ENCODE peak calls at places on chromosome 5, in six cellular contexts. O is fibroblast of lung, I is IMR-90, W is SK-N-SH, E is K562, A is HepG2. T is an unnamed sample.

GRCh38 chr5:123119334-123119986 is 30.4 kb downstream of the PRDM6 start:
- DNase-seq in I (peak), A (peak), E (peak), O (peak), W (no peak), T (no peak)

GRCh38 chr5:72562717-72563116 is 55.5 kb upstream of the ZNF366 start:
- DNase-seq in E (no peak), I (no peak), A (no peak), W (no peak), O (no peak), T (no peak)

GRCh38 chr5:83323557-83323956 is 148.0 kb upstream of the VCAN start:
- DNase-seq in O (no peak), W (no peak), I (no peak), A (no peak), E (no peak), T (no peak)

GRCh38 chr5:83922699-83923098 is 202.0 kb upstream of the HAPLN1 start:
- DNase-seq in E (no peak), W (no peak), A (no peak), O (no peak), I (no peak), T (no peak)

GRCh38 chr5:64678400-64678799 is 11.9 kb upstream of the SHISAL2B start:
- DNase-seq in A (no peak), W (no peak), E (no peak), O (no peak), I (no peak), T (no peak)

GRCh38 chr5:103891151-103891550 is 328.6 kb upstream of the NUDT12 start:
- DNase-seq in E (no peak), O (peak), I (no peak), A (no peak), W (no peak), T (no peak)

GRCh38 chr5:76954383-76954763 is 1.5 kb downstream of the CRHBP start:
- DNase-seq in W (peak), I (no peak), A (no peak), O (no peak), E (no peak), T (no peak)

GRCh38 chr5:40869371-40869770 is 28.2 kb downstream of the CARD6 start:
- DNase-seq in A (no peak), E (no peak), O (no peak), I (no peak), W (no peak), T (peak)

GRCh38 chr5:84255318-84255717 is 129.4 kb downstream of the EDIL3 start:
- DNase-seq in A (peak), E (no peak), O (peak), W (peak), I (peak), T (peak)

GRCh38 chr5:148972958-148973357 is 89.9 kb downstream of the SH3TC2 start:
- DNase-seq in E (no peak), I (peak), A (peak), W (no peak), O (peak), T (no peak)

GRCh38 chr5:9644630-9645029 is 14.5 kb upstream of the TAS2R1 start:
- DNase-seq in W (no peak), O (no peak), A (no peak), E (no peak), I (peak), T (no peak)

GRCh38 chr5:16815432-16815831 is 120.7 kb downstream of the MYO10 start:
- DNase-seq in O (no peak), A (no peak), W (no peak), I (no peak), E (no peak), T (no peak)

GRCh38 chr5:52948418-52949076 is 40.6 kb upstream of the ITGA2 start:
- DNase-seq in W (peak), E (peak), A (peak), I (peak), O (peak), T (peak)

GRCh38 chr5:163269624-163270023 is 167.8 kb upstream of the CCNG1 start:
- DNase-seq in A (no peak), E (peak), W (no peak), I (no peak), O (peak), T (no peak)

GRCh38 chr5:135246923-135247795 is 151.9 kb downstream of the MACROH2A1 start:
- DNase-seq in A (no peak), W (no peak), I (peak), O (peak), E (peak), T (no peak)

GRCh38 chr5:172731286-172732073 is 39.5 kb downstream of the DUSP1 start:
- DNase-seq in A (peak), W (no peak), O (peak), E (peak), I (no peak), T (no peak)

GRCh38 chr5:165999693-166000092 is 2291.8 kb upstream of the WWC1 start:
- DNase-seq in A (no peak), E (no peak), W (no peak), I (no peak), O (no peak), T (no peak)

GRCh38 chr5:173639-174600 is 17.4 kb upstream of the LRRC14B start:
- DNase-seq in A (no peak), O (no peak), I (no peak), W (no peak), E (no peak), T (no peak)

GRCh38 chr5:126446498-126447224 is 23.5 kb downstream of the GRAMD2B start:
- DNase-seq in E (peak), I (peak), W (no peak), A (no peak), O (peak), T (no peak)

GRCh38 chr5:97266576-97266975 is 83.5 kb upstream of the RIOK2 start:
- DNase-seq in W (no peak), A (no peak), I (peak), E (no peak), O (peak), T (no peak)

GRCh38 chr5:115888027-115888426 is 46.3 kb downstream of the AP3S1 start:
- DNase-seq in A (no peak), O (peak), W (no peak), I (peak), E (no peak), T (peak)

GRCh38 chr5:159552751-159553150 is 222.5 kb upstream of the IL12B start:
- DNase-seq in E (no peak), A (no peak), I (peak), O (peak), W (no peak), T (no peak)

GRCh38 chr5:125326114-125326513 is 579.7 kb upstream of the ZNF608 start:
- DNase-seq in W (peak), I (peak), A (no peak), O (peak), E (peak), T (no peak)

GRCh38 chr5:170503970-170504525 is at the start of gene KCNIP1:
- DNase-seq in E (no peak), I (no peak), O (peak), A (no peak), W (peak), T (no peak)

GRCh38 chr5:94241288-94241651 is 377.1 kb downstream of the KIAA0825 start:
- DNase-seq in I (peak), W (no peak), A (peak), E (no peak), O (peak), T (no peak)

GRCh38 chr5:435961-436640 is 6.9 kb upstream of the EXOC3 start:
- DNase-seq in W (peak), I (peak), O (no peak), E (no peak), A (peak), T (peak)

GRCh38 chr5:148849461-148849860 is 23.1 kb downstream of the ADRB2 start:
- DNase-seq in A (no peak), W (no peak), I (no peak), O (no peak), E (no peak), T (no peak)

GRCh38 chr5:36393656-36394438 is 92.1 kb upstream of the RANBP3L start:
- DNase-seq in O (no peak), I (no peak), E (no peak), A (no peak), W (no peak), T (no peak)

GRCh38 chr5:59351076-59351794 is 542.3 kb downstream of the PDE4D start:
- DNase-seq in W (no peak), E (no peak), O (peak), A (no peak), I (peak), T (no peak)

GRCh38 chr5:14851999-14852526 is 19.5 kb downstream of the ANKH start:
- DNase-seq in W (no peak), A (no peak), E (no peak), O (no peak), I (no peak), T (no peak)

GRCh38 chr5:10601246-10602030 is 37.6 kb downstream of the ANKRD33B start:
- DNase-seq in W (peak), I (peak), O (peak), A (peak), E (peak), T (peak)

GRCh38 chr5:179385892-179386291 is 40.6 kb upstream of the ADAMTS2 start:
- DNase-seq in E (no peak), A (no peak), O (no peak), I (no peak), W (peak), T (no peak)

GRCh38 chr5:85479849-85480248 is 1095.2 kb upstream of the EDIL3 start:
- DNase-seq in E (no peak), I (no peak), O (no peak), A (no peak), W (no peak), T (no peak)

GRCh38 chr5:34511915-34512314 is 144.2 kb upstream of the RAI14 start:
- DNase-seq in I (no peak), E (no peak), W (no peak), A (no peak), O (no peak), T (no peak)

GRCh38 chr5:132865668-132866341 is 464 bp downstream of the GDF9 start:
- DNase-seq in E (no peak), O (no peak), A (no peak), I (no peak), W (peak), T (no peak)

GRCh38 chr5:14160116-14160515 is 17.0 kb downstream of the TRIO start:
- DNase-seq in E (no peak), O (no peak), W (no peak), I (no peak), A (no peak), T (no peak)

GRCh38 chr5:75567710-75568109 is 43.5 kb upstream of the ANKDD1B start:
- DNase-seq in E (peak), I (peak), W (no peak), O (peak), A (no peak), T (peak)

DNA sequence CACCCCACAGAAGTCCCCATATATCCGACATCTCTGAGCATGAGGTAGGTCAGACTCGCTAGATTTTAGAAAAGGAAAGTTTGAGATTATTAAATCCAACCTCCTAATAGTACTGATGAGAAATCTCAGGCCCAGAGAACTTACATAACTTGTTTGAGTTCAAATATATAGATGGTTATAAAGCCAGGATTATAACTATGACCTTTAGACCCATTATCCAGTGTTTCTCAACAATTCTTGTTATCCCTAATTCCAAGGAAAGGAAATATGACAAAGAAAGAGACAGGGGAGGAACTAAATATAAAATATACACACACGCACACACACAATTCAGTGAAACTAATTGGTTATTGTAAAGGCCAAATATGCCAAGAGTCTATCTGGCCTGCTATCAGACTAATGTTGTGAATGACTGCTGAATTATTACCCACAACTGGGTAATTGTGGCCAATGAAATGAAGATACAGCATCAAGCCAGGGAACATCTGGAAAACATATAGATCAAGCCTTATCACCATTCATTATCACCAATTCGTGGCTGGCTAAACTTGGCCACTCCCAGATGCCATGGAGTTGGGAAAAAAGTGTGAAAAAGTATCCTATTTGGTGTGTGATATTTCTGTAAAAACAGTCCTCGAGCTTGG is 248.4 kb downstream of the PRELID2 start:
- DNase-seq in E (no peak), I (no peak), W (no peak), O (no peak), A (no peak), T (no peak)
- H2AFZ ChIP-seq in E (no peak), I (peak), W (peak), O (no peak), A (no peak), T (no peak)

GRCh38 chr5:169413416-169413815 is 112.5 kb upstream of the SLIT3 start:
- DNase-seq in W (no peak), I (no peak), A (no peak), E (no peak), O (peak), T (no peak)

GRCh38 chr5:169415351-169415750 is 114.4 kb upstream of the SLIT3 start:
- DNase-seq in I (no peak), O (peak), W (no peak), A (no peak), E (no peak), T (no peak)

GRCh38 chr5:169415948-169416347 is 115.0 kb upstream of the SLIT3 start:
- DNase-seq in E (no peak), A (no peak), O (no peak), I (no peak), W (no peak), T (no peak)

GRCh38 chr5:169417676-169418075 is 116.7 kb upstream of the SLIT3 start:
- DNase-seq in E (no peak), W (no peak), O (no peak), I (no peak), A (no peak), T (no peak)

DNA sequence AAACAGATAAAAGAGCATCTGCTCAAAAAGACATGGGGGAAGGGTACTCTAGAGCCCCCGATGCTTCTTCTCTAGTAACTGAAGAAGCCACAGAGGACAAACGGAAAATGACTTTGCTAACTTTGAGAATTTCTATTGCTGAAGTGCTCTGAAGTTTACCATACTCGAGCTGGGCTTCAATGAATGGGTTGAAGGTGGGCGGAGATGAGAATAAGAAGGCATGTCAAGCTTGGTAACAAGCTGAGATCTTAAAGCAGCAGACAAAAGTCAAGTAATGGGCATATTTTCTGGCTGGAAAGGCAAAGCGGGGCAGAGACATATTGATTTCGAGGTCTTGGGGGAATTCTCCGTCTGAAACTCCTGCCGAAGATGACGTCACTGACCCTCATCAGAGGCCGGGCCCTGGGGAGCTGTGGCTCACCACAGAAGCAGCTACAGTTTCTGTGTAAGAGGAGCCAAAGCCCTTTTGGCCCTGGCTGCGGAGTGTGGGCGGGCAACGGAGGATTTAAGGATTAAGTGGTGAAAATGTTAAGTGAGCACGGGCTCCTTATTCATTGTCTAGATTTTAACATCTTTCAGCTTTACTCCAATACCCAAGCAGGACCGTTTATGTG is 115.8 kb upstream of the SLIT3 start:
- DNase-seq in E (no peak), O (peak), W (no peak), I (peak), A (no peak), T (peak)
- H3K9ac ChIP-seq in E (no peak), O (no peak), W (no peak), I (no peak), A (no peak), T (no peak)

DNA sequence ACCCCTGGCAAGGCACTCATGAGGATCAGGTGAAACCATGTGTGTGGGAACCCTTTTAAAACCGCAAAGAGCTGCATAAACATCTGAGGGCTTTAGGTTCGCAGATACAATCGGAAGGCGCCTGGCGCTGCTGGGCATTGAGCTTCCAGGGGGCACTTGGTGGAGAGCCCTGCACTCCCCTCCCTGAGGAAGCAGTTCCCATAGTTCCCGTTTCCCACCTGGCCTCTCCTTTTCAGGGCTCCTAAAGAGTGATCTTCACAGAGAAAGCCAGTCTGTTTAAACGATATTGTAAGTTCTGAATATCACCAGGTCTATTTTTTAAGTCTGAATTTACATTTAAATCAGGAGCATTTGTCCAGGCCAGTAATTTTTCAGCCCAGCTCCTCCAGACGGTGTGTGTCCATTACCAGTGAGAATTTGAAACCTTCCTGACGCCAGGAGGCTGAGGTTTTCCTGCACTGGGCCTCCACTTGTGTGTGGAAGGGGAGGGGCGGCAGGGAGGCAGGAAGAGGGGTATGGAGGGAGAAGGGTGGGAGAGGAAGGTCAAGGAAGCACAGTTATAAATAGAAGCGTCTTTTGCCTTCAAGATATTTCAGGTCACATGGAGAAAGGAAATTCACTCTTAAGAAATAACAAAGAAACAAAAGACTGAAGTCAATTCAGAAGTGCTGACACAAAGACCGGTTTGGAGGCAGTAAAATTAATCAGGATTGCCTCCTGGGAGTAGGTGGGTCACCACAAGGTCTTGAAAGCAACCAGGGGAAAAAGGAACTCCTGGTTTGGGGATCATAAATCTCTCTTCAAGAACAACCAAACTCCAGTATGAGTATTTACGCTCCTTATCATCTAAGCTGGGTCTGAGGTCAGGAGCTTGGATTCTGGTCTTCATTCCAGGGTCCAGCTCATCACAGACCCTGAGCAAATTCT is 14.3 kb upstream of the MGAT1 start:
- DNase-seq in O (peak), W (no peak), I (peak), A (no peak), E (no peak), T (no peak)
- H3K4me3 ChIP-seq in O (no peak), W (no peak), I (no peak), A (no peak), E (no peak), T (no peak)

GRCh38 chr5:31614147-31615030 is 24.5 kb upstream of the PDZD2 start:
- DNase-seq in W (no peak), E (no peak), I (no peak), O (peak), A (no peak), T (no peak)

GRCh38 chr5:31625394-31625793 is 13.5 kb upstream of the PDZD2 start:
- DNase-seq in A (no peak), W (no peak), E (no peak), I (no peak), O (no peak), T (no peak)

GRCh38 chr5:31623249-31623648 is 15.7 kb upstream of the PDZD2 start:
- DNase-seq in O (no peak), A (no peak), W (no peak), E (no peak), I (no peak), T (no peak)

GRCh38 chr5:31617867-31618266 is 21.1 kb upstream of the PDZD2 start:
- DNase-seq in W (peak), A (no peak), O (no peak), I (no peak), E (no peak), T (no peak)

GRCh38 chr5:31620071-31620470 is 18.9 kb upstream of the PDZD2 start:
- DNase-seq in W (no peak), I (no peak), A (no peak), O (no peak), E (no peak), T (no peak)
- H2AFZ ChIP-seq in W (no peak), I (no peak), A (no peak), O (no peak), E (no peak), T (no peak)

DNA sequence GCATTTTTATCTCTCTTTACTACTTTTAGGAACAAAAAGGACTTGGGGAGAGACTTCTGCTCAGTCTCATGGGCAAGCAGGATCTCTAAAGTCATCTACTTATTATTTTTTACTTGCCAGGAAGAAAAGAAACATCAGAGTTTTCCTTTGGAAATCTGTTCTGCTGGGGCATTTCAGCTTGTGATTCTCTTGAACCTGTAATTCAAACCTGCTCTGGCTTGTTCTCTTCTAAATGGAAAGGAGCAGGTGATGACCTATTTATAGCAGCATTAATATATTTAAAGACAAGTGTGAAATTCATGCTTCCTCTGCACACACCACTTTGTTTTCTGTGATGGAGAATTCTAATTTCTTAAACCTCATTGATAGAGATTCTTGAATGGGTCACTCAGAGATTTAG is 2.0 kb downstream of the ADCY2 start:
- DNase-seq in E (no peak), A (no peak), W (no peak), I (no peak), O (no peak), T (no peak)
- H3K9ac ChIP-seq in E (no peak), A (no peak), W (no peak), I (no peak), O (no peak), T (no peak)